ENCODE peak calls at places on chromosome 6, in eight cellular contexts. One of them, this sample, is unnamed.
A peak's percentile ranks its signal among the peaks of the same experiment; 100 is the strongest.

GRCh38 chr6:44410363-44410762 is 22.9 kb downstream of the CDC5L start:
- DNase-seq in Peyer's patch: no peak
- DNase-seq in suprapubic skin: no peak
- DNase-seq in uterus: no peak
- DNase-seq in spleen: no peak
- DNase-seq in heart right ventricle: no peak
- DNase-seq in NT2/D1: no peak
- DNase-seq in cardiac muscle cell: no peak
- DNase-seq in this sample: no peak

GRCh38 chr6:63997727-63998126 is 362.1 kb downstream of the PHF3 start:
- DNase-seq in Peyer's patch: no peak
- DNase-seq in suprapubic skin: no peak
- DNase-seq in uterus: no peak
- DNase-seq in spleen: no peak
- DNase-seq in heart right ventricle: no peak
- DNase-seq in NT2/D1: no peak
- DNase-seq in cardiac muscle cell: no peak
- DNase-seq in this sample: no peak

GRCh38 chr6:2029952-2030351 is 215.5 kb downstream of the GMDS start:
- DNase-seq in Peyer's patch: no peak
- DNase-seq in suprapubic skin: no peak
- DNase-seq in uterus: no peak
- DNase-seq in spleen: no peak
- DNase-seq in heart right ventricle: no peak
- DNase-seq in NT2/D1: no peak
- DNase-seq in cardiac muscle cell: no peak
- DNase-seq in this sample: no peak

GRCh38 chr6:131955192-131955591 is 4.0 kb upstream of the CCN2 start:
- DNase-seq in Peyer's patch: no peak
- DNase-seq in suprapubic skin: no peak
- DNase-seq in uterus: no peak
- DNase-seq in spleen: no peak
- DNase-seq in heart right ventricle: no peak
- DNase-seq in NT2/D1: no peak
- DNase-seq in cardiac muscle cell: no peak
- DNase-seq in this sample: no peak

GRCh38 chr6:54935739-54936138 is 89.2 kb downstream of the FAM83B start:
- DNase-seq in Peyer's patch: no peak
- DNase-seq in suprapubic skin: no peak
- DNase-seq in uterus: no peak
- DNase-seq in spleen: no peak
- DNase-seq in heart right ventricle: no peak
- DNase-seq in NT2/D1: no peak
- DNase-seq in cardiac muscle cell: peak; percentile 13
- DNase-seq in this sample: no peak

GRCh38 chr6:168116975-168117899 is 38.2 kb upstream of the FRMD1 start:
- DNase-seq in Peyer's patch: no peak
- DNase-seq in suprapubic skin: peak; percentile 27
- DNase-seq in uterus: peak; percentile 6
- DNase-seq in spleen: peak; percentile 67
- DNase-seq in heart right ventricle: no peak
- DNase-seq in NT2/D1: no peak
- DNase-seq in cardiac muscle cell: peak; percentile 6
- DNase-seq in this sample: no peak

GRCh38 chr6:128246472-128246871 is 273.9 kb downstream of the PTPRK start:
- DNase-seq in Peyer's patch: no peak
- DNase-seq in suprapubic skin: no peak
- DNase-seq in uterus: no peak
- DNase-seq in spleen: no peak
- DNase-seq in heart right ventricle: no peak
- DNase-seq in NT2/D1: no peak
- DNase-seq in cardiac muscle cell: no peak
- DNase-seq in this sample: no peak

GRCh38 chr6:111477481-111477938 is 5.5 kb downstream of the REV3L start:
- DNase-seq in Peyer's patch: no peak
- DNase-seq in suprapubic skin: no peak
- DNase-seq in uterus: no peak
- DNase-seq in spleen: no peak
- DNase-seq in heart right ventricle: no peak
- DNase-seq in NT2/D1: no peak
- DNase-seq in cardiac muscle cell: no peak
- DNase-seq in this sample: no peak

GRCh38 chr6:71419217-71419953 is 130.8 kb downstream of the OGFRL1 start:
- DNase-seq in Peyer's patch: no peak
- DNase-seq in suprapubic skin: no peak
- DNase-seq in uterus: peak; percentile 15
- DNase-seq in spleen: peak; percentile 70
- DNase-seq in heart right ventricle: peak; percentile 31
- DNase-seq in NT2/D1: no peak
- DNase-seq in cardiac muscle cell: no peak
- DNase-seq in this sample: no peak

GRCh38 chr6:38176797-38177751 is 357.5 kb downstream of the ZFAND3 start:
- DNase-seq in Peyer's patch: no peak
- DNase-seq in suprapubic skin: no peak
- DNase-seq in uterus: no peak
- DNase-seq in spleen: peak; percentile 47
- DNase-seq in heart right ventricle: no peak
- DNase-seq in NT2/D1: no peak
- DNase-seq in cardiac muscle cell: peak; percentile 20
- DNase-seq in this sample: no peak

GRCh38 chr6:134020543-134020942 is 31.9 kb downstream of the SLC2A12 start:
- DNase-seq in Peyer's patch: no peak
- DNase-seq in suprapubic skin: no peak
- DNase-seq in uterus: no peak
- DNase-seq in spleen: no peak
- DNase-seq in heart right ventricle: no peak
- DNase-seq in NT2/D1: no peak
- DNase-seq in cardiac muscle cell: no peak
- DNase-seq in this sample: no peak

GRCh38 chr6:139402935-139403386 is 28.5 kb upstream of the CITED2 start:
- DNase-seq in Peyer's patch: no peak
- DNase-seq in suprapubic skin: no peak
- DNase-seq in uterus: peak; percentile 23
- DNase-seq in spleen: no peak
- DNase-seq in heart right ventricle: no peak
- DNase-seq in NT2/D1: no peak
- DNase-seq in cardiac muscle cell: peak; percentile 65
- DNase-seq in this sample: no peak

GRCh38 chr6:15796844-15797243 is 134.0 kb upstream of the DTNBP1 start:
- DNase-seq in Peyer's patch: no peak
- DNase-seq in suprapubic skin: no peak
- DNase-seq in uterus: no peak
- DNase-seq in spleen: no peak
- DNase-seq in heart right ventricle: no peak
- DNase-seq in NT2/D1: no peak
- DNase-seq in cardiac muscle cell: no peak
- DNase-seq in this sample: no peak

GRCh38 chr6:100464910-100465700 is at the start of gene SIM1:
- DNase-seq in Peyer's patch: no peak
- DNase-seq in suprapubic skin: peak; percentile 78
- DNase-seq in uterus: no peak
- DNase-seq in spleen: no peak
- DNase-seq in heart right ventricle: peak; percentile 43
- DNase-seq in NT2/D1: peak; percentile 84
- DNase-seq in cardiac muscle cell: peak; percentile 87
- DNase-seq in this sample: peak; percentile 90

GRCh38 chr6:93124226-93124625 is 295.1 kb downstream of the EPHA7 start:
- DNase-seq in Peyer's patch: no peak
- DNase-seq in suprapubic skin: no peak
- DNase-seq in uterus: no peak
- DNase-seq in spleen: no peak
- DNase-seq in heart right ventricle: no peak
- DNase-seq in NT2/D1: no peak
- DNase-seq in cardiac muscle cell: peak; percentile 67
- DNase-seq in this sample: no peak

GRCh38 chr6:50851269-50851847 is 32.7 kb downstream of the TFAP2B start:
- DNase-seq in Peyer's patch: no peak
- DNase-seq in suprapubic skin: no peak
- DNase-seq in uterus: no peak
- DNase-seq in spleen: no peak
- DNase-seq in heart right ventricle: no peak
- DNase-seq in NT2/D1: no peak
- DNase-seq in cardiac muscle cell: no peak
- DNase-seq in this sample: no peak

GRCh38 chr6:155447949-155448348 is 7.7 kb downstream of the NOX3 start:
- DNase-seq in Peyer's patch: no peak
- DNase-seq in suprapubic skin: no peak
- DNase-seq in uterus: no peak
- DNase-seq in spleen: no peak
- DNase-seq in heart right ventricle: no peak
- DNase-seq in NT2/D1: no peak
- DNase-seq in cardiac muscle cell: no peak
- DNase-seq in this sample: no peak

GRCh38 chr6:11432091-11432490 is 105.5 kb upstream of the TMEM170B start:
- DNase-seq in Peyer's patch: no peak
- DNase-seq in suprapubic skin: no peak
- DNase-seq in uterus: no peak
- DNase-seq in spleen: no peak
- DNase-seq in heart right ventricle: no peak
- DNase-seq in NT2/D1: no peak
- DNase-seq in cardiac muscle cell: no peak
- DNase-seq in this sample: no peak

GRCh38 chr6:90478278-90478677 is 108.6 kb downstream of the MAP3K7 start:
- DNase-seq in Peyer's patch: no peak
- DNase-seq in suprapubic skin: no peak
- DNase-seq in uterus: no peak
- DNase-seq in spleen: no peak
- DNase-seq in heart right ventricle: no peak
- DNase-seq in NT2/D1: no peak
- DNase-seq in cardiac muscle cell: no peak
- DNase-seq in this sample: no peak

GRCh38 chr6:29755295-29755871 is 32.1 kb downstream of the HLA-F start:
- DNase-seq in Peyer's patch: no peak
- DNase-seq in suprapubic skin: no peak
- DNase-seq in uterus: no peak
- DNase-seq in spleen: no peak
- DNase-seq in heart right ventricle: no peak
- DNase-seq in NT2/D1: no peak
- DNase-seq in cardiac muscle cell: no peak
- DNase-seq in this sample: no peak
- H3K4me1 ChIP-seq in Peyer's patch: no peaks in the 10 kb centered on the region
- H3K4me1 ChIP-seq in suprapubic skin: peaks cover 15% of the 10 kb centered on the region
- H3K4me1 ChIP-seq in uterus: no peaks in the 10 kb centered on the region
- H3K4me1 ChIP-seq in spleen: peaks cover 3% of the 10 kb centered on the region
- H3K4me1 ChIP-seq in heart right ventricle: no peaks in the 10 kb centered on the region
- H3K4me1 ChIP-seq in NT2/D1: no peaks in the 10 kb centered on the region
- H3K4me1 ChIP-seq in cardiac muscle cell: no peaks in the 10 kb centered on the region
- H3K4me1 ChIP-seq in this sample: peaks cover 9% of the 10 kb centered on the region

GRCh38 chr6:129485746-129486145 is 224.2 kb downstream of the ARHGAP18 start:
- DNase-seq in Peyer's patch: no peak
- DNase-seq in suprapubic skin: no peak
- DNase-seq in uterus: no peak
- DNase-seq in spleen: no peak
- DNase-seq in heart right ventricle: no peak
- DNase-seq in NT2/D1: no peak
- DNase-seq in cardiac muscle cell: no peak
- DNase-seq in this sample: no peak

GRCh38 chr6:129478379-129478778 is 231.6 kb downstream of the ARHGAP18 start:
- DNase-seq in Peyer's patch: no peak
- DNase-seq in suprapubic skin: no peak
- DNase-seq in uterus: no peak
- DNase-seq in spleen: no peak
- DNase-seq in heart right ventricle: no peak
- DNase-seq in NT2/D1: no peak
- DNase-seq in cardiac muscle cell: no peak
- DNase-seq in this sample: no peak

GRCh38 chr6:129476810-129477209 is 233.2 kb downstream of the ARHGAP18 start:
- DNase-seq in Peyer's patch: no peak
- DNase-seq in suprapubic skin: no peak
- DNase-seq in uterus: no peak
- DNase-seq in spleen: no peak
- DNase-seq in heart right ventricle: no peak
- DNase-seq in NT2/D1: no peak
- DNase-seq in cardiac muscle cell: no peak
- DNase-seq in this sample: no peak

GRCh38 chr6:129486333-129486732 is 223.6 kb downstream of the ARHGAP18 start:
- DNase-seq in Peyer's patch: no peak
- DNase-seq in suprapubic skin: no peak
- DNase-seq in uterus: no peak
- DNase-seq in spleen: no peak
- DNase-seq in heart right ventricle: no peak
- DNase-seq in NT2/D1: no peak
- DNase-seq in cardiac muscle cell: no peak
- DNase-seq in this sample: no peak

DNA sequence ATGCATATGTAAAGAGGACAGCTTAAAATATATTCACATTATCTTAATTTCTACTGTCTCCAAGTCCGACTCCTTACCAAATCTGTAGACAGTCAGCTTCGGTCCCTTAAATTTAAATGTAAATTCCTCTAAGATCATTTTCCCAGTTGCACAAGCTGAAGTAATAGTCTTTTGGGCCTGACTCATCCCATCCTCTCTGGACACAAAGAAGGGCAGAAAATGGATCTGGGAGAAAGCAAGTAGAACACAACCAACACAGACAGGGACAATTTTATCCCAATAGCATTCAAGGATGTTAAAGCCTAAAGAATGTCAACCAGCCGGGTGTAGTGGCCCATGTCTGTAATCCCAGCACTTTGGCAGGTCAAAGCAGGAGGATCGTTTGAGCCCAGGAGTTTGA is 228.3 kb downstream of the ARHGAP18 start:
- DNase-seq in Peyer's patch: no peak
- DNase-seq in suprapubic skin: no peak
- DNase-seq in uterus: no peak
- DNase-seq in spleen: no peak
- DNase-seq in heart right ventricle: no peak
- DNase-seq in NT2/D1: no peak
- DNase-seq in cardiac muscle cell: no peak
- DNase-seq in this sample: no peak
- H3K36me3 ChIP-seq in Peyer's patch: no peaks in the 10 kb centered on the region
- H3K36me3 ChIP-seq in suprapubic skin: no peaks in the 10 kb centered on the region
- H3K36me3 ChIP-seq in uterus: no peaks in the 10 kb centered on the region
- H3K36me3 ChIP-seq in spleen: no peaks in the 10 kb centered on the region
- H3K36me3 ChIP-seq in heart right ventricle: no peaks in the 10 kb centered on the region
- H3K36me3 ChIP-seq in NT2/D1: no peaks in the 10 kb centered on the region
- H3K36me3 ChIP-seq in cardiac muscle cell: peaks cover 3% of the 10 kb centered on the region
- H3K36me3 ChIP-seq in this sample: no peaks in the 10 kb centered on the region

DNA sequence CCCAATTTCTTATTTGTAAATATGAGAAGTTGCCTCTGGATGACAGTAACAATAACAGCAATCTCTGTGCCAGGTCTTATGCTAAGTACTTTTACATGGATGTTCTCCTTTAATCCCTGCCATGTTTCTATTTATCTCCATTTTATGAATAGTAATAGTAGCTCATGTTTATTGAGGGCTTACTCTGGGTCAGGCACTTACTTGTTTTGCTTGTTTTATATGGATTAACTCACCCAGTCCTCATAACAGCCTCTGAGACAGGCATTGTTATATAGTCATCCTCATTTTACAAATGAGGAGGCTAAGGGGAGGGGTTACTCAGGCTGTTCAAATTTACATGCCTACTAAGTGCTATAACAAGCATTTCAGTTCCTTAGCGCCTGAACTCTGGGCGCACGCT is 64.3 kb downstream of the ARID1B start:
- DNase-seq in Peyer's patch: no peak
- DNase-seq in suprapubic skin: no peak
- DNase-seq in uterus: no peak
- DNase-seq in spleen: no peak
- DNase-seq in heart right ventricle: no peak
- DNase-seq in NT2/D1: no peak
- DNase-seq in cardiac muscle cell: no peak
- DNase-seq in this sample: no peak
- H3K4me1 ChIP-seq in Peyer's patch: no peaks in the 10 kb centered on the region
- H3K4me1 ChIP-seq in suprapubic skin: peaks cover 33% of the 10 kb centered on the region
- H3K4me1 ChIP-seq in uterus: no peaks in the 10 kb centered on the region
- H3K4me1 ChIP-seq in spleen: peaks cover 41% of the 10 kb centered on the region
- H3K4me1 ChIP-seq in heart right ventricle: peaks cover 55% of the 10 kb centered on the region
- H3K4me1 ChIP-seq in NT2/D1: no peaks in the 10 kb centered on the region
- H3K4me1 ChIP-seq in cardiac muscle cell: peaks cover 24% of the 10 kb centered on the region
- H3K4me1 ChIP-seq in this sample: peaks cover 8% of the 10 kb centered on the region

GRCh38 chr6:144480518-144480917 is 195.4 kb downstream of the UTRN start:
- DNase-seq in Peyer's patch: no peak
- DNase-seq in suprapubic skin: no peak
- DNase-seq in uterus: no peak
- DNase-seq in spleen: no peak
- DNase-seq in heart right ventricle: no peak
- DNase-seq in NT2/D1: no peak
- DNase-seq in cardiac muscle cell: peak; percentile 17
- DNase-seq in this sample: no peak
- H3K36me3 ChIP-seq in Peyer's patch: no peaks in the 10 kb centered on the region
- H3K36me3 ChIP-seq in suprapubic skin: peaks cover 24% of the 10 kb centered on the region
- H3K36me3 ChIP-seq in uterus: no peaks in the 10 kb centered on the region
- H3K36me3 ChIP-seq in spleen: peaks cover 26% of the 10 kb centered on the region
- H3K36me3 ChIP-seq in heart right ventricle: no peaks in the 10 kb centered on the region
- H3K36me3 ChIP-seq in NT2/D1: peaks cover 13% of the 10 kb centered on the region
- H3K36me3 ChIP-seq in cardiac muscle cell: peaks cover 8% of the 10 kb centered on the region
- H3K36me3 ChIP-seq in this sample: peaks cover 3% of the 10 kb centered on the region

This sample was measured in iPS DF 6.9.